ENCODE peak calls at places on chromosomes 12 and 14, in six cellular contexts. H, J, C, G, E and Z are unnamed samples.
A peak's percentile ranks its signal among the peaks of the same experiment; 100 is the strongest.

GRCh38 chr12:132465269-132466190 is 24.4 kb upstream of the FBRSL1 start:
- DNase-seq in H (no peak), J (no peak), C (no peak), G (no peak), E (no peak), Z (no peak)

GRCh38 chr14:64614214-64614613 is 64.5 kb downstream of the PPP1R36 start:
- DNase-seq in H (no peak), J (no peak), C (no peak), G (no peak), E (no peak), Z (no peak)

GRCh38 chr14:52399886-52400599 is 85.9 kb downstream of the PTGER2 start:
- DNase-seq in H (no peak), J (no peak), C (peak; percentile 54), G (no peak), E (no peak), Z (no peak)

GRCh38 chr12:25051171-25051570 is 102.3 kb upstream of the BCAT1 start:
- DNase-seq in H (no peak), J (no peak), C (no peak), G (no peak), E (no peak), Z (no peak)

GRCh38 chr14:104149617-104150141 is 11.3 kb downstream of the KIF26A start:
- DNase-seq in H (peak; percentile 96), J (no peak), C (peak; percentile 72), G (no peak), E (peak; percentile 46), Z (peak; percentile 89)

GRCh38 chr12:121765573-121765972 is 27.9 kb downstream of the RHOF start:
- DNase-seq in H (no peak), J (no peak), C (peak; percentile 92), G (no peak), E (peak; percentile 46), Z (peak; percentile 46)

GRCh38 chr12:91140660-91141045 is 29.4 kb upstream of the LUM start:
- DNase-seq in H (no peak), J (no peak), C (no peak), G (no peak), E (no peak), Z (no peak)

GRCh38 chr14:104794099-104794498 is 1.4 kb downstream of the AKT1 start:
- DNase-seq in H (peak; percentile 57), J (no peak), C (peak; percentile 63), G (no peak), E (peak; percentile 67), Z (no peak)

GRCh38 chr14:94009767-94010166 is 12.7 kb downstream of the CCDC197 start:
- DNase-seq in H (no peak), J (no peak), C (peak; percentile 70), G (no peak), E (no peak), Z (no peak)